ENCODE peak calls at places on chromosome 9, in seven cellular contexts. G is GM23338; V is ovary; O is effector memory CD4-positive, alpha-beta T cell; E is substantia nigra; Q is uterus; U is body of pancreas. T is an unnamed sample.

GRCh38 chr9:130142635-130143034 is 29.6 kb upstream of the NCS1 start:
- DNase-seq in G (no peak), V (no peak), O (no peak), E (no peak), Q (no peak), U (no peak), T (no peak)

GRCh38 chr9:129383005-129383414 is 204.9 kb upstream of the IER5L start:
- DNase-seq in G (peak), V (peak), O (no peak), E (no peak), Q (no peak), U (peak), T (no peak)

GRCh38 chr9:124834586-124834985 is 18.7 kb upstream of the WDR38 start:
- DNase-seq in G (no peak), V (no peak), O (no peak), E (no peak), Q (no peak), U (no peak), T (no peak)

GRCh38 chr9:737400-738120 is 103.9 kb upstream of the DMRT1 start:
- DNase-seq in G (no peak), V (no peak), O (no peak), E (no peak), Q (no peak), U (no peak), T (no peak)

GRCh38 chr9:129632460-129632859 is 6.5 kb downstream of the NTMT1 start:
- DNase-seq in G (no peak), V (no peak), O (no peak), E (no peak), Q (no peak), U (no peak), T (no peak)

GRCh38 chr9:69346596-69347390 is 21.8 kb downstream of the ENTREP1 start:
- DNase-seq in G (no peak), V (no peak), O (no peak), E (no peak), Q (no peak), U (no peak), T (no peak)

GRCh38 chr9:6098431-6098830 is 83.0 kb upstream of the RANBP6 start:
- DNase-seq in G (no peak), V (no peak), O (no peak), E (no peak), Q (no peak), U (no peak), T (no peak)

GRCh38 chr9:4508246-4508906 is 18.1 kb downstream of the SLC1A1 start:
- DNase-seq in G (no peak), V (no peak), O (no peak), E (no peak), Q (no peak), U (no peak), T (peak)

GRCh38 chr9:100534401-100534800 is 43.5 kb upstream of the CAVIN4 start:
- DNase-seq in G (no peak), V (no peak), O (no peak), E (no peak), Q (no peak), U (no peak), T (no peak)

GRCh38 chr9:120931278-120932085 is 4.9 kb upstream of the TRAF1 start:
- DNase-seq in G (no peak), V (peak), O (peak), E (no peak), Q (no peak), U (no peak), T (peak)

GRCh38 chr9:19922476-19923118 is 133.8 kb upstream of the SLC24A2 start:
- DNase-seq in G (peak), V (peak), O (no peak), E (peak), Q (peak), U (no peak), T (no peak)

GRCh38 chr9:92504881-92505280 is 22.6 kb upstream of the ASPN start:
- DNase-seq in G (no peak), V (no peak), O (no peak), E (no peak), Q (no peak), U (no peak), T (no peak)

GRCh38 chr9:6590772-6591384 is 54.7 kb downstream of the GLDC start:
- DNase-seq in G (no peak), V (no peak), O (no peak), E (no peak), Q (no peak), U (no peak), T (no peak)

GRCh38 chr9:15423328-15423985 is 781 bp downstream of the SNAPC3 start:
- DNase-seq in G (peak), V (no peak), O (no peak), E (no peak), Q (no peak), U (no peak), T (no peak)

GRCh38 chr9:86948153-86948929 is 1.0 kb upstream of the GAS1 start:
- DNase-seq in G (peak), V (peak), O (peak), E (peak), Q (peak), U (peak), T (peak)

GRCh38 chr9:77305622-77306365 is 128.5 kb downstream of the VPS13A start:
- DNase-seq in G (no peak), V (no peak), O (no peak), E (no peak), Q (no peak), U (no peak), T (no peak)

GRCh38 chr9:123867971-123868370 is 62.0 kb downstream of the DENND1A start:
- DNase-seq in G (no peak), V (no peak), O (no peak), E (no peak), Q (no peak), U (no peak), T (no peak)

GRCh38 chr9:99253772-99254431 is 31.8 kb downstream of the SEC61B start:
- DNase-seq in G (peak), V (no peak), O (peak), E (no peak), Q (no peak), U (no peak), T (peak)

GRCh38 chr9:11992866-11993265 is 700.3 kb upstream of the TYRP1 start:
- DNase-seq in G (no peak), V (no peak), O (no peak), E (no peak), Q (no peak), U (no peak), T (no peak)

GRCh38 chr9:79277916-79278447 is 293.8 kb upstream of the TLE4 start:
- DNase-seq in G (no peak), V (no peak), O (no peak), E (no peak), Q (no peak), U (no peak), T (no peak)

GRCh38 chr9:130042406-130042930 is 521 bp downstream of the FNBP1 start:
- DNase-seq in G (peak), V (peak), O (no peak), E (no peak), Q (no peak), U (peak), T (peak)

GRCh38 chr9:131274674-131275331 is 1.5 kb downstream of the FAM78A start:
- DNase-seq in G (no peak), V (no peak), O (no peak), E (no peak), Q (no peak), U (no peak), T (no peak)

GRCh38 chr9:94511134-94511942 is 43.5 kb upstream of the PCAT7 start:
- DNase-seq in G (peak), V (no peak), O (no peak), E (no peak), Q (no peak), U (no peak), T (no peak)

GRCh38 chr9:106581973-106582372 is 281.0 kb upstream of the ZNF462 start:
- DNase-seq in G (no peak), V (no peak), O (no peak), E (no peak), Q (no peak), U (no peak), T (no peak)

GRCh38 chr9:14095272-14095671 is 218.7 kb downstream of the NFIB start:
- DNase-seq in G (peak), V (no peak), O (no peak), E (no peak), Q (no peak), U (no peak), T (no peak)

GRCh38 chr9:114694146-114694545 is 12.2 kb upstream of the TEX48 start:
- DNase-seq in G (no peak), V (no peak), O (no peak), E (no peak), Q (no peak), U (no peak), T (no peak)

GRCh38 chr9:113454914-113455761 is 8.4 kb upstream of the RGS3 start:
- DNase-seq in G (peak), V (peak), O (no peak), E (no peak), Q (peak), U (peak), T (peak)

GRCh38 chr9:113707953-113708695 is 168.0 kb upstream of the ZNF618 start:
- DNase-seq in G (no peak), V (no peak), O (no peak), E (no peak), Q (no peak), U (peak), T (no peak)

GRCh38 chr9:106333487-106333886 is 529.5 kb upstream of the ZNF462 start:
- DNase-seq in G (no peak), V (no peak), O (no peak), E (no peak), Q (no peak), U (no peak), T (no peak)

GRCh38 chr9:87601175-87601574 is 103.5 kb downstream of the DAPK1 start:
- DNase-seq in G (no peak), V (no peak), O (no peak), E (no peak), Q (no peak), U (peak), T (no peak)

GRCh38 chr9:29211681-29212589 is 1638.7 kb upstream of the C9orf72 start:
- DNase-seq in G (peak), V (no peak), O (no peak), E (no peak), Q (peak), U (peak), T (no peak)

DNA sequence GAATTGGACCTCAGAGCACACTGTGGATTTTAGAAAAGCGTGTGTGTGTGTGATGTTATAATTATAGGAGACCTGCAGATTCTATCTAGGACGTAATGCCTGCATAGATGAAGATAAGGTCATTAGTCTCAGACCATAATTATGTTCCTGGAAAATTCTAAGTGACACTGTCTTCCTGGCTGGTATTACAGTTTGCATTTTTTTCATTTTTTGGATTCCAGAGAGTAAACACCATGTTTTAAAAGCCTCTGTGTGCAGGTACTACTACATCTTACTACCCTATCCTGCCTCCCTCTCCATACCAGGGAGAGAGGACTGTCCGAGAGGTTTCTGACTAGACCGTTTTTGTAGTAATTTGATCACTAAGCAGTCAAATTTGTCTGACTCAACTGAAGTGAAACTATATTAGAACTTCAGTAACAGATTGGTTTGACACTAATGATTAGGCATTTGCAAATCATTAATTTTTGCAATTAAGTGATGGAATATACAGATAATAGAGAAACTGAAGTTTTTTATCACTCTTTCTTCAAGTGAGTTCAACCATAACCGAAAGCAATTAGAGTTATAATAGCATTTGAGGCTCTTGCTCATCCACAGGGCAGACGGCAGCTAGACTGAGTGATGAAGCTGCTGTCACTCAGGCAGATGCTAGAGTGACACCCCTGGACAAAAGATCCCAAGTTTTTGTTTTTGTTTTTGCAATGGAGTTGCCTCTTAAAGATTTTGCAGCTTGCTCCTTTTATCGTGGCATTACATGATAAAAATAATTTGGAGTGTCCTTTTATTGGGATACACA is 44.2 kb downstream of the SMARCA2 start:
- DNase-seq in G (no peak), V (no peak), O (no peak), E (no peak), Q (no peak), U (no peak), T (no peak)
- H3K27ac ChIP-seq in G (no peak), V (no peak), O (no peak), E (no peak), Q (no peak), U (no peak), T (no peak)

GRCh38 chr9:127102176-127102575 is 20.3 kb downstream of the ANGPTL2 start:
- DNase-seq in G (no peak), V (no peak), O (no peak), E (no peak), Q (no peak), U (no peak), T (no peak)

GRCh38 chr9:127106493-127106855 is 16.0 kb downstream of the ANGPTL2 start:
- DNase-seq in G (no peak), V (no peak), O (no peak), E (no peak), Q (no peak), U (no peak), T (no peak)

GRCh38 chr9:127102788-127103187 is 19.6 kb downstream of the ANGPTL2 start:
- DNase-seq in G (no peak), V (no peak), O (no peak), E (no peak), Q (no peak), U (no peak), T (no peak)

GRCh38 chr9:127105805-127106492 is 16.5 kb downstream of the ANGPTL2 start:
- DNase-seq in G (no peak), V (no peak), O (no peak), E (no peak), Q (no peak), U (no peak), T (no peak)

DNA sequence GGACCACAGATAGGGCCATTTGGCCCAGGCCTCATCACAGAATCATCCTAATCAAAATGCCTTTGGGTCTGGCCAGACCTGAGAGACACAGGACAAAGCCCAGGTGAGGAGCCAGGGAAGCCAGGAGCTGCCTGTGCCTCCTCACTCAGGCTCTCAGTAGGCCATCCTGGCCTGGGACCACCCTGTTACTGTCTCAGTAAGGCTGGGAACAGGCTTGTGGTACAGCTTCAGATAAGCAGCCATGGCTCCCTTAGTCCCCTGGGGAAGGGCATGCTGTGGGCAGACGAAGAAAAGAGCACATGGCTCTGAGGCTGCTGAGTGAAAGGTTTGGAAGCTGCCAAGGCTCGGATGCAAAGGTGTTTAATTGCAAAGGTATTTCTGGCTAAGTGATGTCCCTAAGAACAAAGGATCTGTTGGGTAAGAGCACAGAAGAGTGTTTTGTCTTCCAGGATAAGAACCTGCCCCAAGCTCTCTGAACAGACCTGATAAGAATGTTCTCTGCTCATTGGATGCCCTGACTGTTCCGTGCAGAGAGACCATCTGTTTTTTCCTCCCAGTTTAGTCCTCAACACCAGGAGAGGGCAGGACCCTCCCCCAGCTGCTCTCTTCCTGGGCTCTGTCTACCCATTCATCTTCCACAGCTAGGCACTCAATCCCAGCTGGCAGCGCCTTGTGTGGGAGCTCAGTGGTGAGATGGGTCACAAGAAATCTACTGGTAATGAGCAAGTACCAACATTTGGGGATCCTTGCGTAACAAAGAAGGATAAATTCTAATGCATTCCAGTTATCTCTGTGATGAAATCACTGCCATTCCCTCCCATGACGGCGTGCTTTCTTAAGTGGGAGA is 17.7 kb downstream of the ANGPTL2 start:
- DNase-seq in G (peak), V (no peak), O (no peak), E (no peak), Q (no peak), U (no peak), T (no peak)
- H3K27ac ChIP-seq in G (no peak), V (no peak), O (no peak), E (peak), Q (peak), U (no peak), T (no peak)

DNA sequence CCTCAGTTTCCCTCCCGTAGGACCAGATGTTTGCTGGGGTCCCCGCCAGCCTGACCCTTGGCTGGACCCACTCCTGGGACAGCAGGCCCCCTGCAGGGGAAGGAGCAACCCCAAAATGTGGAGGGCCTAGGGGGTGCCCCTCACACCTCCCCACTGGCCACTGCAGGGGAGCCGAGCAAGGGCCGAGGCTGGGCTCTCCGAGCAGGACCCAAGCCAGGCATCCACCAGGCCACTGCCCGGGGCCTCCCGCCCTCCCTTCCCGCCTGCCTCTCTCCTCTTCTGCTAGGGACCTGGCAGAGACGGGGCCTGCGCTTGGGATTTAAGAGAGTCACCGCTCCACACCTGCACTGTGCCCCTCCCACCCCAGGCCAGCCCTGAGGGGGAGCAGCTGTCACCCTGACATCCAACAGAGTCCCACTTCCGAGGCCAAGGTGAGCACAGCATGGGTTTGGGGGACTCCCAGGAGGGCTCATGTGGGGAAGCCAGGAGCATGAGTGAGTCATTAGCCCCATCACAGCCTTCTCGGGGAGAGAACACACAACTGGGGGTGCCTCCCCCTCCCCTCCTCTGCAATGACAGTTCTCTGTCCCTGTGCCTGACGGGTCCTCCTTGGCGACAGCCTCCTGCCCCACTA is 15.8 kb downstream of the SOHLH1 start:
- DNase-seq in G (no peak), V (no peak), O (no peak), E (no peak), Q (no peak), U (no peak), T (no peak)
- H3K27ac ChIP-seq in G (no peak), V (no peak), O (no peak), E (no peak), Q (no peak), U (no peak), T (no peak)

GRCh38 chr9:96253059-96253696 is 48.8 kb downstream of the HSD17B3 start:
- DNase-seq in G (peak), V (no peak), O (no peak), E (no peak), Q (no peak), U (no peak), T (no peak)

GRCh38 chr9:96251451-96251850 is 50.5 kb downstream of the HSD17B3 start:
- DNase-seq in G (no peak), V (no peak), O (no peak), E (no peak), Q (no peak), U (no peak), T (no peak)

GRCh38 chr9:96245399-96245798 is 56.6 kb downstream of the HSD17B3 start:
- DNase-seq in G (peak), V (no peak), O (no peak), E (no peak), Q (no peak), U (no peak), T (no peak)

GRCh38 chr9:96246267-96246671 is 55.7 kb downstream of the HSD17B3 start:
- DNase-seq in G (no peak), V (no peak), O (no peak), E (no peak), Q (no peak), U (peak), T (no peak)

DNA sequence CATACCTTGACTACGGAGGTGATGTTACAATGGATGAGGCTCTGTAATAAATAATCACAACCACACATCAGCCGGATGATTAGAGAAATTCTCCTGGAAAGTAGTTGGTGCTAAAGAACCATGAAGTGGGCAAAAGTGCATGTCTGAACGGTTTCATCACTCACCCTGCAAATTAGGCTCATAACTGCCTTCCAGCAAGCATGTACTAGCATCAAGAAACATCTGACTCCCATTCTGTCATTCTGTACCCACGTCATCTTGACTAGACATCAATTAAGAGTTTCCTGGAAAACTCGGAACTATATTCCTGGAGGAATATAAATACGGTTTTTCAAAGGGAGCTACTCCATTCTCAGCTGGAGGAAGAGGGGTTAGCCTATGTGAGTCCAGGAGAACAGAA is 52.2 kb downstream of the HSD17B3 start:
- DNase-seq in G (no peak), V (no peak), O (no peak), E (no peak), Q (no peak), U (no peak), T (no peak)
- H3K27ac ChIP-seq in G (no peak), V (no peak), O (no peak), E (no peak), Q (no peak), U (no peak), T (no peak)

GRCh38 chr9:71822455-71822854 is 54.1 kb upstream of the CEMIP2 start:
- DNase-seq in G (no peak), V (no peak), O (no peak), E (no peak), Q (no peak), U (no peak), T (no peak)
- H3K27ac ChIP-seq in G (peak), V (no peak), O (no peak), E (peak), Q (no peak), U (no peak), T (no peak)